ENCODE peak calls at places on chromosomes 12 and 14, in four cellular contexts. H, B, A and Z are unnamed samples.
A peak's percentile ranks its signal among the peaks of the same experiment; 100 is the strongest.

GRCh38 chr12:128266086-128266485 is 884 bp upstream of the TMEM132C start:
- DNase-seq in A (no peak), B (no peak), H (no peak), Z (peak; percentile 75)

GRCh38 chr14:97854918-97855317 is 1057.7 kb downstream of the VRK1 start:
- DNase-seq in H (no peak), B (no peak), A (no peak), Z (no peak)

GRCh38 chr14:104697892-104698583 is 8.6 kb downstream of the INF2 start:
- DNase-seq in H (no peak), B (no peak), A (no peak), Z (no peak)

GRCh38 chr14:49586673-49587460 is 687 bp upstream of the RPS29 start:
- DNase-seq in B (no peak), H (peak; percentile 51), A (peak; percentile 82), Z (no peak)

GRCh38 chr14:61308198-61308597 is 13.2 kb upstream of the PRKCH start:
- DNase-seq in H (no peak), A (no peak), B (no peak), Z (no peak)

GRCh38 chr12:32988982-32989381 is 92.4 kb upstream of the PKP2 start:
- DNase-seq in A (no peak), H (no peak), B (no peak), Z (no peak)

GRCh38 chr12:66111605-66112004 is 18.9 kb downstream of the LLPH start:
- DNase-seq in H (no peak), B (no peak), A (no peak), Z (no peak)

GRCh38 chr12:25433024-25433423 is 120.1 kb downstream of the LMNTD1 start:
- DNase-seq in B (no peak), A (peak; percentile 76), H (no peak), Z (no peak)

GRCh38 chr12:46224401-46224800 is 44.4 kb downstream of the SLC38A1 start:
- DNase-seq in B (peak; percentile 75), A (peak; percentile 39), H (no peak), Z (no peak)

GRCh38 chr14:44271006-44271405 is 236.1 kb downstream of the FSCB start:
- DNase-seq in H (no peak), B (no peak), A (no peak), Z (no peak)

GRCh38 chr12:27652174-27652763 is 44.0 kb upstream of the REP15 start:
- DNase-seq in H (peak; percentile 70), B (peak; percentile 69), A (peak; percentile 84), Z (no peak)

GRCh38 chr14:52951730-52952481 is 1.1 kb upstream of the FERMT2 start:
- DNase-seq in A (peak; percentile 80), B (peak; percentile 32), H (peak; percentile 79), Z (peak; percentile 90)

GRCh38 chr14:76993743-76994142 is 34.8 kb downstream of the IRF2BPL start:
- DNase-seq in H (no peak), A (no peak), B (no peak), Z (no peak)

GRCh38 chr12:25502071-25502555 is 51.0 kb downstream of the LMNTD1 start:
- DNase-seq in B (no peak), H (no peak), A (peak; percentile 10), Z (no peak)

GRCh38 chr12:63144556-63144955 is 6.4 kb downstream of the AVPR1A start:
- DNase-seq in H (no peak), B (no peak), A (no peak), Z (no peak)

GRCh38 chr14:72434856-72435255 is 459.0 kb downstream of the DPF3 start:
- DNase-seq in B (no peak), H (no peak), A (no peak), Z (no peak)

GRCh38 chr14:72433511-72433910 is 460.4 kb downstream of the DPF3 start:
- DNase-seq in H (peak; percentile 6), B (no peak), A (peak; percentile 59), Z (no peak)

GRCh38 chr14:72432748-72433147 is 461.2 kb downstream of the DPF3 start:
- DNase-seq in H (no peak), A (no peak), B (no peak), Z (no peak)

GRCh38 chr14:72430457-72430856 is 463.4 kb downstream of the DPF3 start:
- DNase-seq in B (no peak), A (no peak), H (no peak), Z (no peak)
- TF ChIP-seq POLR2A in B (no peak), A (no peak), H (no peak), Z (no peak)

DNA sequence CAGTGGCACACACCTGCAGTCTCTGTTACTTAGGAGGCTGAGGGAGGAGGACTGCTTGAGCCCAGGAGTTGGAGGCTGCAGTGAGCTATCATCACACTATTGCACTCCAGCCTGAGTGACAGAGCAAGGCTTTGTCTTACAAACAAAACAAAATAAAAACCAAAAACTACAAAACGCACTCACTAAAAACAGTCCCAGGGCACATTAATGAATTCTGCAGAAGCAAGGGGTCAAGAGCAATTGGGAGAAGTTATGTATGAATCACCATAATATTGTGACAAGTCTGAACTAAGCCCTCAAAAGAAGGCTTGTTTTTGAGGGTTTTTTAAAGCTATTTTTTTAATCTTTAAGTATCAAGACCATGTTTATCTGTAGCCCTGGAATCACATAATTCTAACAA is 201.1 kb downstream of the MED13L start:
- DNase-seq in A (no peak), B (no peak), H (no peak), Z (no peak)
- TF ChIP-seq POLR2A in A (no peak), B (no peak), H (no peak), Z (no peak)

DNA sequence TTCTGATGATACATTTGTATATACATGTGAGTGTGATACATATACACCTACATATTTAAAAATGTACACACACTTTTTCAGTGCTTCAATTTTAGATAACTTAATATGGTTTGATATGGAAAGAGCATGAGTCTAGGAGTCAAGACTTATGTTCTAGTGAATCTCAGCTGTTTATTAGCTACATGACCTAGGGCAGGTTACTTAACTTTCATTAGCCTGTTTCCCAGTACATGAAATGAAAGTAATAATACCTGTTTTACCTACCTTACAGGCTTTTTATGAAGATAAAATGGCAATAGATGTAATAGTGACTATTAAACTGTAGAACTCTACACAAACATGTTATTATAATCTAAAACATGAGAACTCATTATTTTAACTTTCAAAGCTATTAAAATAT is 39.5 kb downstream of the KIF21A start:
- DNase-seq in H (no peak), A (no peak), B (no peak), Z (no peak)
- TF ChIP-seq POLR2A in H (no peak), A (no peak), B (no peak), Z (no peak)

GRCh38 chr12:122978507-122978955 is 1.9 kb upstream of the ARL6IP4 start:
- DNase-seq in A (no peak), H (no peak), B (no peak), Z (no peak)
- TF ChIP-seq POLR2A in A (no peak), H (no peak), B (no peak), Z (no peak)

GRCh38 chr12:132986001-132986884 is at the start of gene ZNF26:
- DNase-seq in A (peak; percentile 91), H (peak; percentile 90), B (peak; percentile 86), Z (peak; percentile 89)
- TF ChIP-seq POLR2A in A (peak; percentile 74), H (peak; percentile 74), B (no peak), Z (no peak)

GRCh38 chr12:14841761-14842160 is 1.6 kb downstream of the ART4 start:
- DNase-seq in H (peak; percentile 46), B (peak; percentile 77), A (peak; percentile 54), Z (no peak)
- TF ChIP-seq POLR2A in H (no peak), B (no peak), A (no peak), Z (no peak)

DNA sequence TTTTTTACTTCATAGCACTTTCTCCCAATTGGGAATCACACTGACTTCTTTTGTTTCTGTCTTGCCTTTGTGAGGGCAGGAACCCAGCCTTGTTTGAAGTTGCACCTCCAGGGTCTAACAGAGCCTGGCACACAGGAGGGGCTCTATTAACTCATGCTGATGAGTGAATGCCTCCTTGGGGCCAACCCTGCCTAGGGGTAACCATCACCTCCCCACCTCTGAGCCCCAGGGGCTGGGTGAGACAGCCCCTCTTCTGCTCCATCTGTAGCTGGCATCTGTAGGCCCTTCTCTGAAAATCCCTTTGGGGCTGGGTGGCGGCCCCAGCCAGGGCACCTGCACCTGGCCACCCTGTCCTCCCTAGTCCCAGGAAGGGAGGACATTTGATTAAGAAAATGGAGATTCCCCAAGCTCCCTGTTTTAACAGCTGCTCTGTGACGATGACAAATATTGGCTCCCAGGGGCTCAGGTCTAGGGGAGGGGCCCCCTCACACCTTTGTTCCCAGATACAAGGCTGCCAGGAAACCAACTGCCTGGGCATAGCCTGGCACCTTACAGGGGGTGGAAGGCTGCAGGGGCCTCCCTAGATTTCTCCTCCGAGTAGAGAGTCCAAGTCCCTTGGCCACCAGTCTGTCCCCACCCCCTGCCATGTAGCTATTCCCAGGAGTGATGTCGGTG is 11.8 kb downstream of the TAMALIN start:
- DNase-seq in A (no peak), B (no peak), H (no peak), Z (no peak)
- TF ChIP-seq POLR2A in A (no peak), B (no peak), H (no peak), Z (no peak)